ENCODE peak calls at places on chromosome 20, in six cellular contexts. X, M, C, K, W and Z are unnamed samples.

GRCh38 chr20:62382306-62383198 is 4.4 kb upstream of the RPS21 start:
- DNase-seq in X (peak), M (peak), C (peak), K (peak), W (peak), Z (peak)

GRCh38 chr20:38726849-38727601 is 2.7 kb downstream of the SLC32A1 start:
- DNase-seq in X (peak), M (no peak), C (peak), K (no peak), W (no peak), Z (no peak)

GRCh38 chr20:37856932-37857660 is 45.8 kb upstream of the VSTM2L start:
- DNase-seq in X (no peak), M (no peak), C (no peak), K (no peak), W (no peak), Z (peak)

GRCh38 chr20:38136421-38137245 is 28.4 kb downstream of the TGM2 start:
- DNase-seq in X (no peak), M (no peak), C (no peak), K (no peak), W (no peak), Z (no peak)

GRCh38 chr20:483791-484644 is 21.7 kb upstream of the TBC1D20 start:
- DNase-seq in X (no peak), M (no peak), C (no peak), K (no peak), W (peak), Z (no peak)

GRCh38 chr20:961768-962167 is 40.3 kb downstream of the RSPO4 start:
- DNase-seq in X (no peak), M (no peak), C (no peak), K (no peak), W (no peak), Z (no peak)

GRCh38 chr20:37943501-37944455 is 40.9 kb downstream of the VSTM2L start:
- DNase-seq in X (no peak), M (no peak), C (no peak), K (no peak), W (no peak), Z (no peak)

GRCh38 chr20:59636791-59637370 is 32.5 kb downstream of the PHACTR3 start:
- DNase-seq in X (no peak), M (no peak), C (no peak), K (no peak), W (no peak), Z (no peak)

GRCh38 chr20:4300921-4301320 is 285.6 kb upstream of the RNF24 start:
- DNase-seq in X (no peak), M (no peak), C (no peak), K (no peak), W (no peak), Z (no peak)

GRCh38 chr20:63196756-63197470 is 19.0 kb downstream of the YTHDF1 start:
- DNase-seq in X (no peak), M (no peak), C (no peak), K (no peak), W (no peak), Z (no peak)

GRCh38 chr20:37596890-37597539 is 69.3 kb upstream of the BLCAP start:
- DNase-seq in X (no peak), M (no peak), C (no peak), K (no peak), W (no peak), Z (peak)

GRCh38 chr20:1105599-1106194 is 12.7 kb upstream of the PSMF1 start:
- DNase-seq in X (no peak), M (no peak), C (no peak), K (no peak), W (no peak), Z (no peak)

GRCh38 chr20:46192376-46192944 is 74.3 kb downstream of the CD40 start:
- DNase-seq in X (no peak), M (no peak), C (no peak), K (no peak), W (no peak), Z (no peak)

GRCh38 chr20:34084227-34084923 is 27.7 kb downstream of the EIF2S2 start:
- DNase-seq in X (no peak), M (no peak), C (no peak), K (no peak), W (no peak), Z (no peak)

GRCh38 chr20:58870293-58871014 is 17.9 kb downstream of the GNAS start:
- DNase-seq in X (no peak), M (peak), C (no peak), K (peak), W (peak), Z (peak)

GRCh38 chr20:18943542-18943941 is 130.0 kb downstream of the SCP2D1 start:
- DNase-seq in X (no peak), M (no peak), C (no peak), K (peak), W (no peak), Z (peak)

GRCh38 chr20:34022154-34022842 is 28.6 kb downstream of the RALY start:
- DNase-seq in X (no peak), M (peak), C (no peak), K (no peak), W (no peak), Z (peak)

GRCh38 chr20:57398231-57398821 is 7.1 kb downstream of the RBM38 start:
- DNase-seq in X (no peak), M (no peak), C (peak), K (no peak), W (peak), Z (no peak)

GRCh38 chr20:40416274-40416673 is 272.8 kb downstream of the MAFB start:
- DNase-seq in X (no peak), M (no peak), C (no peak), K (no peak), W (no peak), Z (peak)

GRCh38 chr20:50099565-50099991 is 13.4 kb downstream of the UBE2V1 start:
- DNase-seq in X (no peak), M (no peak), C (no peak), K (no peak), W (no peak), Z (no peak)

GRCh38 chr20:39010496-39010895 is 48.4 kb downstream of the DHX35 start:
- DNase-seq in X (no peak), M (no peak), C (no peak), K (no peak), W (peak), Z (no peak)

GRCh38 chr20:3753501-3754257 is 13.9 kb downstream of the ADISSP start:
- DNase-seq in X (no peak), M (no peak), C (no peak), K (no peak), W (no peak), Z (no peak)

GRCh38 chr20:4812641-4813075 is 90.9 kb downstream of the PRND start:
- DNase-seq in X (no peak), M (no peak), C (no peak), K (no peak), W (no peak), Z (no peak)

GRCh38 chr20:41406307-41406706 is 39.7 kb upstream of the EMILIN3 start:
- DNase-seq in X (no peak), M (no peak), C (no peak), K (no peak), W (no peak), Z (no peak)

GRCh38 chr20:38970302-38970701 is 8.2 kb downstream of the DHX35 start:
- DNase-seq in X (no peak), M (peak), C (no peak), K (no peak), W (no peak), Z (peak)

GRCh38 chr20:2696646-2697045 is 4.1 kb downstream of the EBF4 start:
- DNase-seq in X (peak), M (no peak), C (no peak), K (no peak), W (no peak), Z (no peak)

GRCh38 chr20:61980647-61981583 is 84.8 kb downstream of the TAF4 start:
- DNase-seq in X (peak), M (peak), C (no peak), K (no peak), W (no peak), Z (peak)

GRCh38 chr20:50488236-50488806 is 21.9 kb upstream of the PTPN1 start:
- DNase-seq in X (no peak), M (no peak), C (no peak), K (no peak), W (no peak), Z (peak)

GRCh38 chr20:53226788-53227187 is 254.6 kb downstream of the TSHZ2 start:
- DNase-seq in X (no peak), M (no peak), C (no peak), K (no peak), W (no peak), Z (no peak)

GRCh38 chr20:56422824-56423189 is 10.7 kb downstream of the CASS4 start:
- DNase-seq in X (no peak), M (no peak), C (no peak), K (no peak), W (no peak), Z (peak)

GRCh38 chr20:64160536-64161495 is 3.4 kb upstream of the MYT1 start:
- DNase-seq in X (no peak), M (no peak), C (no peak), K (no peak), W (no peak), Z (no peak)

GRCh38 chr20:64106981-64107735 is at the start of gene NPBWR2:
- DNase-seq in X (peak), M (no peak), C (no peak), K (no peak), W (no peak), Z (no peak)

GRCh38 chr20:41334452-41335421 is 5.9 kb upstream of the LPIN3 start:
- DNase-seq in X (no peak), M (peak), C (no peak), K (no peak), W (no peak), Z (no peak)

GRCh38 chr20:62089393-62089792 is 23.7 kb upstream of the TAF4 start:
- DNase-seq in X (no peak), M (no peak), C (no peak), K (no peak), W (no peak), Z (no peak)

GRCh38 chr20:33316958-33317357 is 33.9 kb downstream of the BPIFB1 start:
- DNase-seq in X (no peak), M (no peak), C (no peak), K (no peak), W (no peak), Z (no peak)

GRCh38 chr20:14569631-14570030 is 232.2 kb upstream of the FLRT3 start:
- DNase-seq in X (no peak), M (no peak), C (no peak), K (no peak), W (no peak), Z (no peak)

GRCh38 chr20:35490736-35491181 is 35.4 kb downstream of the CEP250 start:
- DNase-seq in X (no peak), M (no peak), C (peak), K (no peak), W (no peak), Z (no peak)